ENCODE peak calls at places on chromosome 11, in four cellular contexts. T is K562, X is sigmoid colon, H is transverse colon. Z is an unnamed sample.
A peak's percentile ranks its signal among the peaks of the same experiment; 100 is the strongest.

GRCh38 chr11:118046051-118046963 is 30.6 kb upstream of the TMPRSS4 start:
- DNase-seq in T (no peak), X (no peak), H (no peak), Z (no peak)

GRCh38 chr11:87324817-87325489 is 287.2 kb downstream of the TMEM135 start:
- DNase-seq in T (no peak), X (no peak), H (no peak), Z (no peak)

GRCh38 chr11:124801014-124801413 is 808 bp upstream of the MSANTD2 start:
- DNase-seq in T (no peak), X (no peak), H (no peak), Z (no peak)

GRCh38 chr11:134050541-134051383 is 18.1 kb upstream of the JAM3 start:
- DNase-seq in T (peak; percentile 91), X (peak; percentile 88), H (peak; percentile 80), Z (peak; percentile 60)

GRCh38 chr11:72015511-72016061 is 16.9 kb downstream of the IL18BP start:
- DNase-seq in T (no peak), X (no peak), H (no peak), Z (no peak)

GRCh38 chr11:134837887-134838232 is 425.8 kb upstream of the B3GAT1 start:
- DNase-seq in T (no peak), X (peak; percentile 45), H (no peak), Z (no peak)

GRCh38 chr11:10450451-10451398 is 4.3 kb upstream of the AMPD3 start:
- DNase-seq in T (no peak), X (no peak), H (peak; percentile 78), Z (peak; percentile 51)

GRCh38 chr11:7869467-7869866 is 61.6 kb downstream of the OR10A6 start:
- DNase-seq in T (no peak), X (no peak), H (no peak), Z (no peak)

GRCh38 chr11:93288079-93288478 is 42.5 kb upstream of the DEUP1 start:
- DNase-seq in T (no peak), X (no peak), H (no peak), Z (no peak)

GRCh38 chr11:119065369-119065768 is 2.2 kb upstream of the VPS11 start:
- DNase-seq in T (peak; percentile 69), X (no peak), H (peak; percentile 20), Z (no peak)

GRCh38 chr11:95337175-95337957 is 106.4 kb upstream of the SESN3 start:
- DNase-seq in T (no peak), X (peak; percentile 79), H (peak; percentile 43), Z (peak; percentile 64)

GRCh38 chr11:81359476-81359875 is 1374.2 kb downstream of the FAM181B start:
- DNase-seq in T (no peak), X (no peak), H (no peak), Z (no peak)

GRCh38 chr11:129374993-129375721 is 491 bp upstream of the BARX2 start:
- DNase-seq in T (no peak), X (no peak), H (peak; percentile 71), Z (peak; percentile 43)

GRCh38 chr11:44519989-44520737 is 45.3 kb upstream of the CD82 start:
- DNase-seq in T (no peak), X (peak; percentile 75), H (no peak), Z (no peak)

GRCh38 chr11:35662649-35663407 is at the start of gene TRIM44:
- DNase-seq in T (peak; percentile 85), X (peak; percentile 91), H (peak; percentile 89), Z (peak; percentile 63)

GRCh38 chr11:117528061-117528780 is 200.6 kb downstream of the CEP164 start:
- DNase-seq in T (no peak), X (no peak), H (no peak), Z (no peak)

GRCh38 chr11:12818333-12819015 is 144.3 kb downstream of the TEAD1 start:
- DNase-seq in T (no peak), X (no peak), H (no peak), Z (no peak)

GRCh38 chr11:132770802-132771545 is 761.3 kb downstream of the OPCML start:
- DNase-seq in T (no peak), X (no peak), H (no peak), Z (no peak)

GRCh38 chr11:127345819-127346459 is 345.4 kb upstream of the KIRREL3 start:
- DNase-seq in T (peak; percentile 8), X (no peak), H (no peak), Z (peak; percentile 6)

GRCh38 chr11:8683115-8683807 is 669 bp downstream of the RPL27A start:
- DNase-seq in T (no peak), X (no peak), H (no peak), Z (no peak)

GRCh38 chr11:78417888-78418583 is 416 bp upstream of the GAB2 start:
- DNase-seq in T (peak; percentile 88), X (peak; percentile 89), H (peak; percentile 87), Z (peak; percentile 67)
- TF ChIP-seq POLR2AphosphoS5 in T (peak; percentile 41), X (peak; percentile 59), H (peak; percentile 34), Z (no peak)

GRCh38 chr11:2296913-2297622 is 4.7 kb downstream of the C11orf21 start:
- DNase-seq in T (no peak), X (peak; percentile 62), H (no peak), Z (no peak)

GRCh38 chr11:2297623-2298030 is 4.1 kb downstream of the C11orf21 start:
- DNase-seq in T (no peak), X (no peak), H (no peak), Z (no peak)

GRCh38 chr11:2293396-2294339 is 8.1 kb downstream of the C11orf21 start:
- DNase-seq in T (no peak), X (peak; percentile 59), H (peak; percentile 1), Z (no peak)

GRCh38 chr11:2295971-2296912 is 5.5 kb downstream of the C11orf21 start:
- DNase-seq in T (no peak), X (peak; percentile 28), H (no peak), Z (no peak)

GRCh38 chr11:2294340-2295290 is 7.1 kb downstream of the C11orf21 start:
- DNase-seq in T (no peak), X (peak; percentile 50), H (no peak), Z (no peak)
- TF ChIP-seq POLR2AphosphoS5 in T (no peak), X (no peak), H (no peak), Z (no peak)

GRCh38 chr11:46706886-46707285 is 6.1 kb downstream of the ZNF408 start:
- DNase-seq in T (no peak), X (no peak), H (no peak), Z (no peak)
- TF ChIP-seq POLR2AphosphoS5 in T (no peak), X (no peak), H (no peak), Z (no peak)

DNA sequence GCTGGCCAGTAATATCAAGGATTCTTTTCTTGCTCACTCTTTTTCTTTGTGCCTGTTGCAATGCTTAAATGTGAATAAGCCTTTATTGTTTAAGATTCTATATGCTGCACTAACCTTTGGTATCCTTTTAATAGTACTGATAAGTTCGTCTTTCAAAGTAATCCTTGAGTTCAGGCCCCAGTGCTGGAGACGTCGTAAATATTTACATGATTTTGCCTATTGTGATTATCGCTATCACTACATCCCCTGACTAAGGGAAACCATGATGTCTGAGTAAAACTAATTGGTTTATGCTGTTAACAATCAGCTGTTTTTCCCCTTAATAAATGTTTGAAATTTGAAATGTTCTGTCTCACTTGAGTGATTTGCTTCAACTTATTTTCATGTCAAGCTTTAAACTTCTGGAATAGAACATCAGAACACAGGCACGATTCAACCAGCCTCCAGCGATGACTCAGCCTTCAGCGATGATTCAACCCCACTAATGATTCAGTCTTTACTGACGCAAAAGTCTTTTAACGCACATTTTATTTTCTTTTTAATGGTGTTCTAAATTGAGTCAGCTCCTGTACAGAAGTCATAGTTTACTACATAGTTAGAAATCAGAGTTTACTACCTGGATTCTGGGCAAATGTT is 3.9 kb downstream of the HTATIP2 start:
- DNase-seq in T (peak; percentile 65), X (peak; percentile 81), H (peak; percentile 49), Z (no peak)
- TF ChIP-seq POLR2AphosphoS5 in T (no peak), X (peak; percentile 32), H (no peak), Z (peak; percentile 26)

GRCh38 chr11:46338988-46339666 is 8.1 kb upstream of the DGKZ start:
- DNase-seq in T (no peak), X (no peak), H (no peak), Z (peak; percentile 59)
- TF ChIP-seq POLR2AphosphoS5 in T (no peak), X (no peak), H (no peak), Z (peak; percentile 68)

DNA sequence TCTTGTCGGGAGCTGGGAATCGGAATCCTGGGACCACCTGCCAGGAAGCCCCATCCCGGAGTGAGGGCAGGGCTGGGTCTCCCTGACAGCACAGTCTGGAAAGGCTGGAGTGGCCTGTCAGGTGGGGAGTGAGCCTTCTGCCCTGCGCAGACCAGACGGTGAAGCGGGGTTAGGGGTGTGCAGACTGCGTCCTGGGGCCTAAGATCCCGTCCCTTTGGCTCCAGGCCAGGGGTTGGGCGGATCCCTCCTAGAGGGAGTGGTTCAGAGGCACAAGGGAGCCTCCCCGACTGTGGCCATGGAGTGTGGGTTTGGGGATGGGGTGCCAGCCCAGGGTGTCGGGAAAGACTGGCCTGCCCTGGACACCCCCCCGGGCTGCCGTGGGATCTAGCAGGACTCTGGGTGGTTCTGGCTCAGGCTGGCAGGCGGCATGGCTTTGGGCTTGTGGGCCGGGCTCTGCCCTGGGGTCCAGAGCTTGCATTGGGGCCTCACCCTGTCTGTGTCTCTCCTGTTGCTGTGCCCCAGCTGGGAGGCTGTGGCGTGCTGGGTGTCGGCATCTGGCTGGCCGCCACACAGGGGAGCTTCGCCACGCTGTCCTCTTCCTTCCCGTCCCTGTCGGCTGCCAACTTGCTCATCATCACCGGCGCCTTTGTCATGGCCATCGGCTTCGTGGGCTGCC is 19.5 kb downstream of the TSPAN4 start:
- DNase-seq in T (peak; percentile 88), X (no peak), H (peak; percentile 55), Z (no peak)
- TF ChIP-seq POLR2AphosphoS5 in T (no peak), X (no peak), H (no peak), Z (no peak)

DNA sequence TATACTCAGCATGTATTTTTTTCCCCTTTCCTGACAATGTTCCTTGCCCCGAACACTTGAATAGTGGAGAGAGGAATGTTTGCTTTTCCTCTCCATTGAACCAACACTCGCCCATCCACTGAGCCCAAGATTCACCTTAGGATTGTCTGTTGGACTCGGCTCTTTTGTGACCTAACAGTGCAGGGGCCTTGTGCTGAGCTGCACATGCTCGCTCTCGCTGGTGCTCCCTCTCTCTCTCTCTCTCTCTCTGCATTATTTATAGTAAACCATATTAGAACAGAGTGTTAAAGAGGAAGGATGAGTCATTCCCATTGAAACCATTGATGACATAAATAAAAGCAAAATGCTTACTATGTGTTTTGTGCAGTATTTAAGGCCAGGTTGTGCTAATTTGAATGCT is 20.7 kb downstream of the ZBTB16 start:
- DNase-seq in T (no peak), X (peak; percentile 76), H (no peak), Z (no peak)
- TF ChIP-seq POLR2AphosphoS5 in T (no peak), X (no peak), H (peak; percentile 46), Z (peak; percentile 79)

GRCh38 chr11:1371836-1372465 is 17.8 kb upstream of the BRSK2 start:
- DNase-seq in T (no peak), X (no peak), H (no peak), Z (no peak)

GRCh38 chr11:1371026-1371325 is 18.8 kb upstream of the BRSK2 start:
- DNase-seq in T (no peak), X (no peak), H (no peak), Z (no peak)

GRCh38 chr11:1370186-1371025 is 19.3 kb upstream of the BRSK2 start:
- DNase-seq in T (no peak), X (no peak), H (no peak), Z (no peak)

GRCh38 chr11:1372660-1373059 is 17.1 kb upstream of the BRSK2 start:
- DNase-seq in T (peak; percentile 42), X (no peak), H (no peak), Z (no peak)

GRCh38 chr11:1371377-1371776 is 18.4 kb upstream of the BRSK2 start:
- DNase-seq in T (no peak), X (no peak), H (no peak), Z (no peak)
- TF ChIP-seq POLR2AphosphoS5 in T (no peak), X (no peak), H (no peak), Z (no peak)

Z was measured in prostate gland.